ENCODE peak calls at places on chromosome 1, in eight cellular contexts. R is fibroblast of the aortic adventitia, T is SHP77 treated with DMSO at 0.1 percent for 48 hours, M is caudate nucleus, A is HuH-7.5, G is kidney tubule cell, X is NAMALWA, P is T1000. L is an unnamed sample.

GRCh38 chr1:37449936-37450335 is 24.4 kb upstream of the ZC3H12A start:
- DNase-seq in R (no peak), T (no peak), M (no peak), A (no peak), G (no peak), X (peak; percentile 29), P (no peak), L (no peak)

GRCh38 chr1:48710318-48710717 is 66.4 kb downstream of the BEND5 start:
- DNase-seq in R (no peak), T (no peak), M (no peak), A (no peak), G (no peak), X (no peak), P (no peak), L (no peak)

GRCh38 chr1:35564037-35564883 is 6.7 kb downstream of the NCDN start:
- DNase-seq in R (peak; percentile 84), T (peak; percentile 33), M (peak; percentile 48), A (peak; percentile 93), G (peak; percentile 80), X (peak; percentile 90), P (peak; percentile 66), L (peak; percentile 75)

GRCh38 chr1:16984717-16985116 is 4.3 kb upstream of the MFAP2 start:
- DNase-seq in R (peak; percentile 97), T (no peak), M (no peak), A (no peak), G (no peak), X (no peak), P (peak; percentile 72), L (peak; percentile 44)

GRCh38 chr1:20358761-20359263 is 68.1 kb downstream of the VWA5B1 start:
- DNase-seq in R (peak; percentile 58), T (no peak), M (no peak), A (peak; percentile 44), G (peak; percentile 24), X (no peak), P (no peak), L (no peak)

GRCh38 chr1:47846981-47847380 is 150.2 kb downstream of the TRABD2B start:
- DNase-seq in R (no peak), T (no peak), M (no peak), A (no peak), G (no peak), X (no peak), P (no peak), L (no peak)

GRCh38 chr1:228141082-228141870 is 1.2 kb downstream of the GUK1 start:
- DNase-seq in R (peak; percentile 88), T (no peak), M (no peak), A (peak; percentile 23), G (peak; percentile 71), X (no peak), P (peak; percentile 36), L (no peak)

GRCh38 chr1:183191833-183192232 is 5.8 kb downstream of the LAMC2 start:
- DNase-seq in R (peak; percentile 70), T (no peak), M (no peak), A (no peak), G (peak; percentile 92), X (no peak), P (no peak), L (no peak)

GRCh38 chr1:184199797-184200170 is 148.3 kb downstream of the TSEN15 start:
- DNase-seq in R (no peak), T (no peak), M (no peak), A (no peak), G (no peak), X (no peak), P (no peak), L (no peak)

GRCh38 chr1:37662031-37662755 is 27.5 kb upstream of the RSPO1 start:
- DNase-seq in R (no peak), T (no peak), M (no peak), A (no peak), G (no peak), X (no peak), P (no peak), L (no peak)

GRCh38 chr1:92882817-92883216 is 51.0 kb downstream of the RPL5 start:
- DNase-seq in R (no peak), T (no peak), M (no peak), A (no peak), G (peak; percentile 20), X (peak; percentile 35), P (no peak), L (no peak)

L was measured in substantia nigra.